ENCODE peak calls at places on chromosome 21, in nine cellular contexts. J is A549; H is RPMI8226; Y is fibroblast of the conjunctiva; B is activated CD4-positive, alpha-beta T cell treated with anti-CD3 and anti-CD28 coated beads for 48 hours; W is RKO; K is effector CD4-positive, alpha-beta T cell; X is stimulated activated CD4-positive, alpha-beta T cell treated with anti-CD3 and anti-CD28 coated beads, Interleukin-12 subunit alpha, Interleukin-12 subunit beta, amount 100 ng/mL, for 4 hours; D is hepatocyte. A is an unnamed sample.

GRCh38 chr21:27246741-27247140 is 279.9 kb upstream of the ADAMTS5 start:
- DNase-seq in X (no peak), Y (no peak), D (no peak), B (no peak), H (no peak), K (no peak), J (no peak), W (no peak), A (peak)

GRCh38 chr21:17775431-17776126 is 43.6 kb downstream of the C21orf91 start:
- DNase-seq in K (peak), D (no peak), H (no peak), J (no peak), W (no peak), Y (no peak), B (peak), X (peak), A (no peak)

GRCh38 chr21:15604424-15604823 is 125.4 kb upstream of the USP25 start:
- DNase-seq in H (no peak), K (no peak), X (no peak), J (no peak), D (no peak), Y (peak), B (no peak), W (no peak), A (peak)

GRCh38 chr21:41247561-41247968 is 69.0 kb upstream of the FAM3B start:
- DNase-seq in H (no peak), W (no peak), X (no peak), J (no peak), K (no peak), Y (no peak), B (no peak), D (no peak), A (no peak)

GRCh38 chr21:41663805-41664788 is 102.8 kb downstream of the RIPK4 start:
- DNase-seq in H (peak), Y (no peak), B (no peak), J (no peak), D (peak), X (no peak), W (peak), K (no peak), A (peak)

GRCh38 chr21:46084041-46084561 is 13.8 kb upstream of the COL6A2 start:
- DNase-seq in H (no peak), X (no peak), B (no peak), K (no peak), D (no peak), W (no peak), J (no peak), Y (no peak), A (no peak)

GRCh38 chr21:45302082-45303061 is 14.7 kb upstream of the POFUT2 start:
- DNase-seq in K (peak), H (peak), J (no peak), B (peak), W (no peak), D (no peak), X (peak), Y (no peak), A (no peak)

GRCh38 chr21:42082501-42083360 is 11.6 kb downstream of the UMODL1 start:
- DNase-seq in D (no peak), B (no peak), Y (no peak), K (no peak), H (no peak), W (no peak), X (no peak), J (no peak), A (no peak)

GRCh38 chr21:46002841-46003574 is 21.4 kb downstream of the COL6A1 start:
- DNase-seq in H (no peak), W (no peak), X (no peak), B (no peak), K (no peak), D (no peak), J (no peak), Y (no peak), A (no peak)

GRCh38 chr21:39484711-39485264 is 33.0 kb downstream of the SH3BGR start:
- DNase-seq in D (peak), J (no peak), B (no peak), X (no peak), K (no peak), H (no peak), Y (no peak), W (no peak), A (peak)

GRCh38 chr21:34857122-34857713 is 188.4 kb downstream of the CLIC6 start:
- DNase-seq in J (no peak), X (no peak), H (no peak), W (no peak), D (peak), K (no peak), Y (no peak), B (no peak), A (no peak)

GRCh38 chr21:44334637-44335030 is 4.6 kb downstream of the CFAP410 start:
- DNase-seq in W (no peak), B (no peak), Y (no peak), H (no peak), X (no peak), D (no peak), J (no peak), K (no peak), A (no peak)

GRCh38 chr21:42827588-42827987 is 51.8 kb downstream of the WDR4 start:
- DNase-seq in Y (no peak), J (no peak), D (no peak), W (no peak), X (no peak), B (no peak), H (no peak), K (no peak), A (no peak)

GRCh38 chr21:14684071-14684470 is 138.0 kb upstream of the SAMSN1 start:
- DNase-seq in X (no peak), K (no peak), Y (no peak), W (no peak), H (peak), B (no peak), J (no peak), D (no peak), A (no peak)

GRCh38 chr21:42232176-42232825 is 13.4 kb downstream of the ABCG1 start:
- DNase-seq in D (no peak), K (no peak), W (no peak), Y (no peak), B (no peak), J (no peak), X (no peak), H (peak), A (no peak)

GRCh38 chr21:19181604-19182140 is 778.1 kb upstream of the TMPRSS15 start:
- DNase-seq in J (no peak), X (no peak), W (no peak), Y (no peak), H (no peak), K (no peak), D (peak), B (no peak), A (no peak)

GRCh38 chr21:30257773-30258172 is 25.0 kb downstream of the KRTAP24-1 start:
- DNase-seq in J (no peak), B (no peak), X (no peak), W (peak), H (peak), K (no peak), D (peak), Y (peak), A (no peak)

GRCh38 chr21:31410763-31411278 is 66.8 kb upstream of the TIAM1 start:
- DNase-seq in K (no peak), D (no peak), J (no peak), B (no peak), Y (no peak), X (no peak), H (no peak), W (no peak), A (no peak)

GRCh38 chr21:41289431-41289830 is 27.2 kb upstream of the FAM3B start:
- DNase-seq in W (no peak), X (no peak), Y (no peak), H (no peak), K (no peak), D (peak), J (no peak), B (no peak), A (no peak)

GRCh38 chr21:37249112-37249904 is 17.8 kb downstream of the VPS26C start:
- DNase-seq in D (no peak), W (no peak), X (no peak), J (no peak), Y (no peak), H (no peak), K (no peak), B (no peak), A (no peak)

GRCh38 chr21:41487082-41487481 is 20.9 kb downstream of the TMPRSS2 start:
- DNase-seq in H (no peak), X (no peak), K (no peak), B (no peak), Y (no peak), J (no peak), W (no peak), D (no peak), A (no peak)

GRCh38 chr21:39842741-39843146 is 24.5 kb upstream of the PCP4 start:
- DNase-seq in K (no peak), B (no peak), X (no peak), H (no peak), D (peak), J (no peak), Y (no peak), W (peak), A (no peak)

GRCh38 chr21:10418649-10419048 is 102.7 kb upstream of the TPTE start:
- DNase-seq in Y (no peak), J (no peak), W (no peak), K (no peak), H (no peak), X (no peak), D (no peak), B (no peak), A (no peak)

GRCh38 chr21:44375281-44375651 is 21.8 kb downstream of the TRPM2 start:
- DNase-seq in X (no peak), B (no peak), H (peak), W (no peak), K (no peak), Y (no peak), J (no peak), D (no peak), A (no peak)

GRCh38 chr21:25457411-25457810 is 149.9 kb downstream of the MRPL39 start:
- DNase-seq in B (no peak), Y (peak), X (no peak), W (peak), J (no peak), H (peak), D (peak), K (no peak), A (peak)

GRCh38 chr21:45588861-45589491 is 46.7 kb upstream of the SLC19A1 start:
- DNase-seq in W (no peak), B (no peak), H (no peak), D (no peak), X (no peak), Y (no peak), J (no peak), K (no peak), A (no peak)

GRCh38 chr21:38212716-38213115 is 44.1 kb upstream of the KCNJ15 start:
- DNase-seq in B (no peak), W (no peak), K (no peak), D (no peak), J (no peak), H (no peak), Y (no peak), X (no peak), A (no peak)

GRCh38 chr21:42474043-42474831 is 21.8 kb downstream of the RSPH1 start:
- DNase-seq in K (no peak), H (no peak), B (no peak), X (no peak), W (peak), J (peak), D (peak), Y (no peak), A (peak)

GRCh38 chr21:44874240-44874496 is 678 bp upstream of the PTTG1IP start:
- DNase-seq in H (no peak), B (no peak), W (no peak), Y (no peak), J (no peak), D (no peak), K (no peak), X (no peak), A (no peak)

GRCh38 chr21:44789880-44790279 is 11.7 kb downstream of the UBE2G2 start:
- DNase-seq in B (no peak), J (no peak), D (no peak), Y (no peak), K (no peak), H (no peak), X (no peak), W (peak), A (peak)

GRCh38 chr21:40732243-40732642 is 114.7 kb downstream of the DSCAM start:
- DNase-seq in K (no peak), Y (no peak), W (no peak), X (no peak), H (no peak), D (no peak), J (no peak), B (no peak), A (peak)

GRCh38 chr21:17818158-17819113 is 720 bp downstream of the C21orf91 start:
- DNase-seq in B (peak), J (peak), H (peak), Y (no peak), X (peak), K (peak), D (peak), W (peak), A (peak)